ENCODE peak calls at places on chromosomes 6 and 20, in six cellular contexts. A, E, L, O, P and C are unnamed samples. For H3K4me1, the result is how much of the 10 kb centered on the place peaks cover.

GRCh38 chr6:140437619-140438345 is 1063.3 kb upstream of the CITED2 start:
- DNase-seq in P (no peak), A (no peak), E (no peak), O (no peak), L (peak), C (peak)

GRCh38 chr6:166341915-166342292 is 441 bp downstream of the SFT2D1 start:
- DNase-seq in E (no peak), P (no peak), L (no peak), O (peak), A (no peak), C (no peak)

GRCh38 chr6:157056275-157056674 is 267.0 kb downstream of the TMEM242 start:
- DNase-seq in P (no peak), A (no peak), E (no peak), L (no peak), O (no peak), C (no peak)

GRCh38 chr6:52598123-52598823 is 21.4 kb upstream of the TRAM2 start:
- DNase-seq in E (peak), O (peak), A (peak), L (peak), P (peak), C (peak)

GRCh38 chr6:33160728-33161323 is 31.4 kb downstream of the COL11A2 start:
- DNase-seq in E (peak), P (no peak), O (peak), L (peak), A (no peak), C (peak)

GRCh38 chr20:57395111-57395959 is 4.1 kb downstream of the RBM38 start:
- DNase-seq in E (peak), A (no peak), L (peak), P (peak), O (peak), C (no peak)

GRCh38 chr6:43869792-43870659 is 100.0 kb downstream of the VEGFA start:
- DNase-seq in P (no peak), O (no peak), E (no peak), A (no peak), L (no peak), C (no peak)

GRCh38 chr6:99882151-99882702 is 111.8 kb downstream of the MCHR2 start:
- DNase-seq in O (peak), P (no peak), E (no peak), A (no peak), L (no peak), C (no peak)

GRCh38 chr6:29045075-29045474 is at the start of gene OR2W1:
- DNase-seq in A (no peak), P (no peak), E (no peak), O (no peak), L (no peak), C (no peak)

GRCh38 chr6:16759646-16760535 is 1.4 kb downstream of the ATXN1 start:
- DNase-seq in O (peak), A (peak), L (peak), E (peak), P (peak), C (peak)

GRCh38 chr6:157531169-157531985 is 150.4 kb downstream of the ZDHHC14 start:
- DNase-seq in E (peak), L (no peak), A (no peak), P (no peak), O (peak), C (no peak)

GRCh38 chr6:85490516-85491248 is 40.8 kb downstream of the NT5E start:
- DNase-seq in L (peak), O (no peak), A (peak), P (no peak), E (no peak), C (no peak)

GRCh38 chr6:110748458-110748857 is 66.8 kb downstream of the CDK19 start:
- DNase-seq in E (no peak), O (no peak), L (no peak), P (no peak), A (no peak), C (no peak)

GRCh38 chr20:2751868-2752630 is 48.4 kb downstream of the CPXM1 start:
- DNase-seq in L (no peak), P (no peak), A (peak), O (no peak), E (no peak), C (no peak)

GRCh38 chr20:34979366-34980153 is 23.9 kb downstream of the MYH7B start:
- DNase-seq in O (peak), A (peak), L (no peak), E (peak), P (no peak), C (no peak)

GRCh38 chr6:10837997-10838793 is at the start of gene MAK:
- DNase-seq in L (peak), O (peak), A (peak), P (peak), E (peak), C (peak)

GRCh38 chr6:113994934-113995342 is 24.0 kb upstream of the HDAC2 start:
- DNase-seq in P (peak), O (peak), A (peak), L (peak), E (peak), C (peak)

GRCh38 chr20:48411265-48411664 is 416.5 kb downstream of the PREX1 start:
- DNase-seq in E (no peak), O (no peak), L (no peak), A (no peak), P (no peak), C (no peak)

GRCh38 chr20:7856756-7857155 is 83.5 kb downstream of the HAO1 start:
- DNase-seq in A (no peak), L (peak), P (no peak), O (peak), E (no peak), C (peak)

GRCh38 chr20:32510120-32510600 is 75.0 kb downstream of the NOL4L start:
- DNase-seq in P (no peak), O (no peak), A (no peak), L (no peak), E (peak), C (no peak)

GRCh38 chr20:25287631-25288290 is 39.9 kb downstream of the PYGB start:
- DNase-seq in E (no peak), P (no peak), O (no peak), A (no peak), L (no peak), C (no peak)

GRCh38 chr6:122620902-122621301 is 10.7 kb downstream of the PKIB start:
- DNase-seq in E (no peak), L (peak), A (no peak), O (no peak), P (no peak), C (peak)

GRCh38 chr6:153016846-153017245 is 14.3 kb upstream of the MTRF1L start:
- DNase-seq in E (no peak), L (no peak), A (no peak), P (no peak), O (peak), C (no peak)

GRCh38 chr6:131136021-131136847 is 967 bp downstream of the AKAP7 start:
- DNase-seq in L (peak), O (no peak), A (no peak), E (no peak), P (no peak), C (peak)

DNA sequence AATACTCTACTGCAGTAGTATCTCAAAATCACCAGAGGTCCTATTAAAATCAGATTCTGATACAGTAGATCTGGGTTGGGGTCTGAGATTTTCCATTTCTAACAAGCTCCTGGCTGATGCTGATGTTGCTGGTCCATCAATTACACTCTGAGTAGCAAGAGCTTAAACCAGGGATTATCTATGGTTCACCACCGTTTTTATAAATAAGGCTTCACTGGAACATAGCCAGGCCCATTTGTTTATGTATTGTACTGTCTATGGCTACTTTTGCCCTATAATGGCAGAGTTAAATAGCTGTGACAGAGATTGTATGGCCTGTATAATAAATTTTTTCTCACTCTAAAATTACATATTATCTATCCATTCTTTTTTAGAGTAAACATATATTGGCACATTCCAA is 53.0 kb downstream of the NUDT3 start:
- DNase-seq in A (no peak), O (no peak), L (no peak), P (no peak), E (no peak), C (peak)
- H2BK15ac ChIP-seq in A (no peak), O (no peak), L (no peak), P (no peak), E (no peak), C (no peak)

GRCh38 chr6:7115452-7116223 is 7.9 kb downstream of the RREB1 start:
- DNase-seq in O (no peak), L (no peak), P (no peak), A (no peak), E (no peak), C (no peak)
- H3K4me1 ChIP-seq in O (under half), L (under half), P (under half), A (under half), E (under half), C (under half)

GRCh38 chr6:26026833-26027490 is 60.3 kb upstream of the HFE start:
- DNase-seq in O (peak), L (peak), A (peak), E (peak), P (peak), C (peak)
- H3K27ac ChIP-seq in O (peak), L (peak), A (peak), E (peak), P (peak), C (peak)

GRCh38 chr6:137033828-137034227 is 10.9 kb downstream of the IL20RA start:
- DNase-seq in L (no peak), P (no peak), E (no peak), O (no peak), A (no peak), C (peak)

GRCh38 chr6:137031122-137031521 is 13.6 kb downstream of the IL20RA start:
- DNase-seq in A (no peak), P (no peak), O (no peak), E (no peak), L (no peak), C (no peak)

GRCh38 chr6:137039010-137039409 is 5.8 kb downstream of the IL20RA start:
- DNase-seq in A (no peak), P (no peak), O (no peak), L (no peak), E (no peak), C (no peak)

GRCh38 chr6:137040393-137040792 is 4.4 kb downstream of the IL20RA start:
- DNase-seq in L (no peak), P (no peak), E (no peak), A (no peak), O (peak), C (no peak)

DNA sequence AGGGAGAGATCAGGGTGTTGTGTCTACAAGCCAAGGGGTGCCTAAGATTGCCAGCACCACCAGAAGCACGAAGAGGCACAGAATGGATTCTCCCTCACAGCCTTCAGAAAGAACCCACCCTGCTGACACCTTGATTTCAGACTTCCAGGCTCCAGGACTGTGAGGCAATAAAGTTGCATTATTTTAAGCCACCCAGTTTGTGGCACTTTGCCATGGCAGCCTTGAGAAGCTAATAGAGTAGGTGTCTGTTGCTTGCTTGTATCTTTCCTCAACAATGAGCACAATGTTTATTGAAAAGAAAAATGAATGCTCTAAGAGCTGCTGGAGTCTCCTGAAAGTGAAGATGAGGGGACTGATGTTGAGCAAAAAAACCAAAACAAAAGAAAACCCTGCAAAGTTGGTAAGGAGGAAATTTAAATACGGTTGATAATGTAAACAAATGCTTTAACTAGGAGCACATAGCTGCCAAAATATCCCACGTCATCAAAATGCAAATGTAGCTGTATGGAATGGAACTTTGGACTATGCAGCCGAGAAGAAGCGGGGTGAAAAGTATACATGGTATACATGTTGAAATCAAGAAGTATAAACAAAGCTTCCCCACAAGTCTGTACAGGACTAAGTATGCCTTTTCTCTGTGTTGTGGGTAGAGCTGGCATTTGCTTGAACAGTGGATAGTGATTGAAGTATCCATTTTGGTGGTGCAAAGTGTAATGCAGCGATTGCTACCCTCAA is 8.0 kb downstream of the IL20RA start:
- DNase-seq in A (no peak), O (no peak), E (no peak), L (no peak), P (no peak), C (peak)
- H2BK15ac ChIP-seq in A (no peak), O (no peak), E (no peak), L (no peak), P (no peak), C (no peak)

GRCh38 chr6:36547646-36548400 is 544 bp upstream of the STK38 start:
- DNase-seq in L (no peak), E (peak), O (no peak), P (no peak), A (no peak), C (no peak)
- H3K4me1 ChIP-seq in L (under half), E (under half), O (under half), P (under half), A (under half), C (under half)

GRCh38 chr6:148492654-148493290 is 150.1 kb downstream of the SASH1 start:
- DNase-seq in A (no peak), L (no peak), P (no peak), E (no peak), O (no peak), C (no peak)
- H3K27ac ChIP-seq in A (no peak), L (no peak), P (no peak), E (no peak), O (no peak), C (no peak)

DNA sequence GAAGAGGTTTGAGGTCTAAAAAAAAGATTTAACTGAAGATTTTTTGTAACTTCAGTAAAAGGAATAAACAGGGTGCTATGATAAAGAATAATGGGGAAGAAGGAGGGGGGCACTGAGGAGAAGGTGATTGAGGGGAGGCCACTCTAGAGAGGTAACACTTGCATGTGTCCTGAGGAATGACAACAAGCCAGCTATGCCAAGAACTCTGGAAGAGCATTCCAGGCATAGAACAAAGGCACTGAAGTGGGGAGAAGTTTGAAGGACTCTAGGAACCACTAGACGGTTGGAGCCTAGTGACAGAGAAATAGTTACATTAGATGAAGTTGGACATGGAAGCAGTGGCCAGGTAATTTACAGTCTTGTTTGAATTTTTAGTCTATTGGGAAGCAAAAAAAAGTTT is 10.8 kb upstream of the SF3B5 start:
- DNase-seq in O (peak), L (no peak), E (no peak), A (no peak), P (no peak), C (no peak)
- H2BK15ac ChIP-seq in O (no peak), L (no peak), E (no peak), A (no peak), P (no peak), C (no peak)